ENCODE peak calls at places on chromosomes 4 and X, in eight cellular contexts. C is pancreas; R is naive thymus-derived CD4-positive, alpha-beta T cell; L is SJSA1; P is GM23338; U is stomach; D is right atrium auricular region; B is body of pancreas. I is an unnamed sample. For H3K4me1, the result is how much of the 10 kb centered on the place peaks cover.

GRCh38 chr4:2832981-2833670 is 10.5 kb upstream of the ADD1 start:
- DNase-seq in U (peak), B (peak), C (no peak), L (no peak), R (no peak), D (no peak), P (no peak), I (no peak)

GRCh38 chr4:132998585-132999230 is 150.4 kb upstream of the PCDH10 start:
- DNase-seq in P (no peak), C (no peak), L (no peak), B (no peak), D (no peak), U (no peak), R (no peak), I (no peak)

GRCh38 chr4:26260571-26260970 is 60.2 kb upstream of the RBPJ start:
- DNase-seq in L (no peak), U (no peak), R (no peak), D (no peak), P (no peak), C (no peak), B (no peak), I (no peak)

GRCh38 chr4:154076921-154077320 is 288.0 kb upstream of the SFRP2 start:
- DNase-seq in U (no peak), D (no peak), L (no peak), R (no peak), B (no peak), C (no peak), P (no peak), I (no peak)

GRCh38 chrX:47218920-47219815 is 687 bp downstream of the CDK16 start:
- DNase-seq in C (peak), U (no peak), D (no peak), P (peak), L (peak), R (no peak), B (peak), I (no peak)

GRCh38 chrX:65677954-65678469 is 10.6 kb downstream of the MSN start:
- DNase-seq in D (peak), U (no peak), P (no peak), R (no peak), C (no peak), L (peak), B (peak), I (no peak)

GRCh38 chr4:150310159-150310895 is 232.1 kb downstream of the DCLK2 start:
- DNase-seq in P (no peak), R (no peak), C (no peak), D (no peak), U (no peak), B (no peak), L (peak), I (no peak)

GRCh38 chr4:89528525-89529133 is 221.0 kb upstream of the GPRIN3 start:
- DNase-seq in C (no peak), B (no peak), P (no peak), R (peak), D (no peak), L (no peak), U (no peak), I (no peak)

GRCh38 chr4:7156273-7157139 is 35.8 kb upstream of the SORCS2 start:
- DNase-seq in L (no peak), D (no peak), U (no peak), B (peak), C (peak), R (no peak), P (peak), I (no peak)

GRCh38 chr4:5470318-5470889 is 238.0 kb downstream of the EVC2 start:
- DNase-seq in P (no peak), D (peak), L (no peak), B (no peak), C (no peak), U (no peak), R (no peak), I (no peak)

GRCh38 chr4:139988863-139989765 is 164.9 kb downstream of the MAML3 start:
- DNase-seq in P (peak), L (peak), D (peak), B (peak), R (no peak), U (peak), C (no peak), I (peak)

GRCh38 chr4:24850669-24851068 is 55.3 kb downstream of the SOD3 start:
- DNase-seq in B (no peak), C (no peak), L (peak), R (no peak), U (no peak), P (no peak), D (no peak), I (no peak)

GRCh38 chrX:9352243-9352642 is 112.6 kb upstream of the TBL1X start:
- DNase-seq in B (no peak), R (no peak), D (no peak), L (no peak), P (no peak), C (no peak), U (no peak), I (no peak)
- H3K4me1 ChIP-seq in B (under half), R (under half), D (under half), L (under half), P (under half), C (under half), U (under half), I (under half)

DNA sequence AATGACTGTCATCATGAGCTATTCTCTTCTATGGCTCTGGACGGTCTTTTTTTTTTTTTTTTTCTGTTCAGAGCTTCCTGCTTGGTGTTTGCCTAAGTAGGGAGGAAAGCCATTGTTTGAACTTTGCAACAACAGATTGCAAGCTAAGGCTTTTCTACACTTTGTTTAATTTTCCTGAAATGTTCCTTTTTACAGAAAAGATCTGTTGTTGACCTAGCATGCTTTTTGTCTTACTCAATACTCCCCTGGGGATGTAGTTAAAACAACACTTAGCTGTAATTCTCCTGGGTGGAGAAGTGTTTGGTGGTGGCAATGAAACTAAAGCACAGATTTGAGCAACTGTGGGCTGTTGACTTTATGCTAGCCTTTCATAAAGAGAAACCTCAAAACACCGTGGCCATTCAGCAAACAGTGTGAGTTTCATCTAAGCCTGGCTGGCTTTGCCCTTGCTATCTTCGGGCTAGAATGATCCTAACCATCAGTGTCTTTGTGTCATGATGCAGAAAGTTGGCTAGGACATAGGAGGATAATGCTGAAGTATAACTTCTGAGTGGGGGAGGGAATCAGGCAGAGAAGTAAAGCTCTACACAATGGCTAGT is 110.5 kb downstream of the ANXA3 start:
- DNase-seq in L (peak), U (no peak), B (no peak), D (no peak), C (no peak), P (peak), R (no peak), I (no peak)
- H3K4me1 ChIP-seq in L (half or more), U (under half), B (under half), D (under half), C (under half), P (under half), R (under half), I (under half)

DNA sequence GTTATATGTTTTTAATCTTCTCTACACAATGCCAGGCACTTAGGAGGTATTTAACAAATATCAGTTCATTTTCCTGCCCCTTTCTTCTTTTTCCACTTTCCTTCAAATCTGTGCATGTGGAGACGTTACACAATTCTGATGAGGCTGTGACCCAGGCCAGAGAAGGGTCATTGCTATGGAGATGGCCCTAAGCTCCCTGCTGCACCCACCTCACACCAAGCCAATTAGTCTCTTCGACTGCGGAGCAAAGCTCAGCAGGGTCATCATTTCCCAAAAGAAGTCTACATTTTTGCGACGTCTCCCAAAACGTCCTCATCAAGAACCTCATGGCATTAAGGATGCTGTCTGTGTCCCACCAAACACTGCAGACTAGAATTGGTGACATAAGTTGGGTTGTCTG is 28.9 kb upstream of the VEGFD start:
- DNase-seq in U (no peak), C (no peak), B (no peak), D (no peak), P (no peak), L (no peak), R (no peak), I (no peak)
- H3K4me1 ChIP-seq in U (under half), C (under half), B (under half), D (under half), P (under half), L (under half), R (under half), I (under half)

DNA sequence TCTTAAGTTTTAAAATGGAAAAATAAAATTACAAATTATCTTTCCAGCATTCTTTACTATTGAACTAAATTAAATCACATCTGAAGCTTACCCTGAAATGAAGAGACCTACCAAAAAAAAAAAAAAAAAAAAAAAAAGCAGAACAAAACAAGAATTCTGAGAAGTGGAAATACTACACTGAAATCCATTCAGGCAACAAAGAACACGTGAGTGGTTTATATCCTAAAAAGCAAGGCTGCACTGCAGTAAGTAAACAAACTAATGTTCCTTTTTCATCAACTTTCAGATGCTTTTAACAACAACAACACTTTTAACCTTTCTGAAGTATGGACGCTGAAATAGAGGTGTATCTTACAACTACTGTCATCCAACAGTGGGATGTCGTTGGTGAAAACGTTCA is 7.5 kb downstream of the FRYL start:
- DNase-seq in R (no peak), D (no peak), L (no peak), B (no peak), U (no peak), P (no peak), C (no peak), I (no peak)
- H3K4me1 ChIP-seq in R (under half), D (half or more), L (under half), B (under half), U (under half), P (under half), C (under half), I (half or more)

GRCh38 chr4:8191136-8191747 is 7.8 kb upstream of the SH3TC1 start:
- DNase-seq in U (peak), L (peak), B (peak), P (no peak), C (no peak), R (no peak), D (peak), I (no peak)
- H3K4me1 ChIP-seq in U (under half), L (under half), B (under half), P (under half), C (under half), R (under half), D (half or more), I (under half)

GRCh38 chr4:37667197-37668100 is 18.7 kb downstream of the RELL1 start:
- DNase-seq in R (no peak), C (no peak), U (no peak), B (no peak), D (no peak), P (no peak), L (no peak), I (no peak)

GRCh38 chr4:37673523-37674192 is 12.5 kb downstream of the RELL1 start:
- DNase-seq in C (no peak), D (no peak), L (no peak), R (no peak), U (no peak), B (no peak), P (no peak), I (no peak)

GRCh38 chr4:37666625-37667071 is 19.5 kb downstream of the RELL1 start:
- DNase-seq in R (no peak), P (peak), L (peak), U (peak), C (no peak), D (no peak), B (peak), I (peak)

GRCh38 chr4:37671072-37671471 is 15.1 kb downstream of the RELL1 start:
- DNase-seq in B (no peak), P (no peak), C (no peak), D (no peak), U (no peak), L (no peak), R (no peak), I (no peak)

GRCh38 chr4:37670249-37670648 is 15.9 kb downstream of the RELL1 start:
- DNase-seq in U (no peak), R (no peak), B (no peak), L (no peak), P (no peak), C (no peak), D (no peak), I (no peak)
- H3K4me1 ChIP-seq in U (under half), R (under half), B (under half), L (under half), P (under half), C (under half), D (under half), I (under half)

GRCh38 chr4:147862043-147862692 is 130.3 kb downstream of the ARHGAP10 start:
- DNase-seq in C (no peak), R (no peak), P (no peak), B (no peak), U (no peak), L (no peak), D (no peak), I (no peak)
- H3K4me1 ChIP-seq in C (under half), R (under half), P (under half), B (under half), U (under half), L (under half), D (under half), I (half or more)